ENCODE peak calls at places on chromosomes 4 and X, in eight cellular contexts. One of them, this sample, is unnamed. For H3K4me1, the result is how much of the 10 kb centered on the place peaks cover.

GRCh38 chr4:2905544-2905943 is 57.7 kb downstream of the NOP14 start:
- DNase-seq in fibroblast of lung: no peak
- DNase-seq in hepatocyte: no peak
- DNase-seq in cardiac muscle cell: no peak
- DNase-seq in vagina: no peak
- DNase-seq in GM23248: no peak
- DNase-seq in tibial artery: peak
- DNase-seq in CD8-positive, alpha-beta memory T cell: no peak
- DNase-seq in this sample: no peak

GRCh38 chr4:153919667-153920066 is 130.8 kb upstream of the SFRP2 start:
- DNase-seq in fibroblast of lung: peak
- DNase-seq in CD8-positive, alpha-beta memory T cell: no peak
- DNase-seq in hepatocyte: no peak
- DNase-seq in vagina: no peak
- DNase-seq in cardiac muscle cell: peak
- DNase-seq in GM23248: peak
- DNase-seq in tibial artery: no peak
- DNase-seq in this sample: no peak

GRCh38 chr4:3527101-3527913 is 4.9 kb downstream of the LRPAP1 start:
- DNase-seq in fibroblast of lung: no peak
- DNase-seq in CD8-positive, alpha-beta memory T cell: no peak
- DNase-seq in tibial artery: peak
- DNase-seq in vagina: no peak
- DNase-seq in cardiac muscle cell: no peak
- DNase-seq in hepatocyte: no peak
- DNase-seq in GM23248: no peak
- DNase-seq in this sample: no peak

GRCh38 chr4:186441502-186441901 is 113.9 kb downstream of the MTNR1A start:
- DNase-seq in CD8-positive, alpha-beta memory T cell: no peak
- DNase-seq in fibroblast of lung: no peak
- DNase-seq in hepatocyte: no peak
- DNase-seq in tibial artery: no peak
- DNase-seq in GM23248: no peak
- DNase-seq in vagina: no peak
- DNase-seq in cardiac muscle cell: no peak
- DNase-seq in this sample: no peak

GRCh38 chr4:101753702-101754101 is 36.8 kb upstream of the BANK1 start:
- DNase-seq in CD8-positive, alpha-beta memory T cell: no peak
- DNase-seq in tibial artery: no peak
- DNase-seq in hepatocyte: no peak
- DNase-seq in GM23248: peak
- DNase-seq in fibroblast of lung: no peak
- DNase-seq in cardiac muscle cell: peak
- DNase-seq in vagina: no peak
- DNase-seq in this sample: no peak

GRCh38 chr4:100041646-100042045 is 91.6 kb upstream of the H2AZ1 start:
- DNase-seq in tibial artery: no peak
- DNase-seq in CD8-positive, alpha-beta memory T cell: no peak
- DNase-seq in GM23248: peak
- DNase-seq in hepatocyte: no peak
- DNase-seq in vagina: no peak
- DNase-seq in fibroblast of lung: no peak
- DNase-seq in cardiac muscle cell: no peak
- DNase-seq in this sample: no peak

GRCh38 chr4:114603455-114603854 is 4.8 kb downstream of the UGT8 start:
- DNase-seq in GM23248: no peak
- DNase-seq in cardiac muscle cell: no peak
- DNase-seq in vagina: no peak
- DNase-seq in CD8-positive, alpha-beta memory T cell: no peak
- DNase-seq in hepatocyte: no peak
- DNase-seq in fibroblast of lung: no peak
- DNase-seq in tibial artery: no peak
- DNase-seq in this sample: no peak

GRCh38 chr4:79607979-79608378 is 200.0 kb upstream of the GK2 start:
- DNase-seq in vagina: no peak
- DNase-seq in fibroblast of lung: no peak
- DNase-seq in hepatocyte: no peak
- DNase-seq in tibial artery: no peak
- DNase-seq in cardiac muscle cell: no peak
- DNase-seq in CD8-positive, alpha-beta memory T cell: no peak
- DNase-seq in GM23248: no peak
- DNase-seq in this sample: no peak

GRCh38 chr4:85474818-85475630 is at the start of gene ARHGAP24:
- DNase-seq in tibial artery: peak
- DNase-seq in hepatocyte: peak
- DNase-seq in cardiac muscle cell: peak
- DNase-seq in fibroblast of lung: peak
- DNase-seq in CD8-positive, alpha-beta memory T cell: no peak
- DNase-seq in vagina: peak
- DNase-seq in GM23248: peak
- DNase-seq in this sample: peak

GRCh38 chr4:156295676-156296075 is 342.0 kb upstream of the CTSO start:
- DNase-seq in cardiac muscle cell: no peak
- DNase-seq in vagina: no peak
- DNase-seq in hepatocyte: no peak
- DNase-seq in fibroblast of lung: peak
- DNase-seq in CD8-positive, alpha-beta memory T cell: no peak
- DNase-seq in GM23248: peak
- DNase-seq in tibial artery: no peak
- DNase-seq in this sample: no peak

GRCh38 chrX:40476958-40477357 is 103.8 kb upstream of the ATP6AP2 start:
- DNase-seq in cardiac muscle cell: no peak
- DNase-seq in hepatocyte: no peak
- DNase-seq in fibroblast of lung: no peak
- DNase-seq in vagina: no peak
- DNase-seq in CD8-positive, alpha-beta memory T cell: no peak
- DNase-seq in tibial artery: no peak
- DNase-seq in GM23248: no peak
- DNase-seq in this sample: no peak

GRCh38 chrX:72081605-72082320 is 50.0 kb downstream of the RTL5 start:
- DNase-seq in hepatocyte: no peak
- DNase-seq in tibial artery: no peak
- DNase-seq in GM23248: no peak
- DNase-seq in fibroblast of lung: no peak
- DNase-seq in vagina: no peak
- DNase-seq in cardiac muscle cell: no peak
- DNase-seq in CD8-positive, alpha-beta memory T cell: no peak
- DNase-seq in this sample: no peak

GRCh38 chr4:31272662-31273061 is 552.5 kb downstream of the PCDH7 start:
- DNase-seq in hepatocyte: no peak
- DNase-seq in tibial artery: no peak
- DNase-seq in cardiac muscle cell: no peak
- DNase-seq in vagina: no peak
- DNase-seq in GM23248: no peak
- DNase-seq in CD8-positive, alpha-beta memory T cell: no peak
- DNase-seq in fibroblast of lung: no peak
- DNase-seq in this sample: no peak

GRCh38 chr4:89160806-89161205 is 49.5 kb downstream of the TIGD2 start:
- DNase-seq in fibroblast of lung: no peak
- DNase-seq in hepatocyte: no peak
- DNase-seq in cardiac muscle cell: no peak
- DNase-seq in tibial artery: no peak
- DNase-seq in CD8-positive, alpha-beta memory T cell: no peak
- DNase-seq in vagina: no peak
- DNase-seq in GM23248: no peak
- DNase-seq in this sample: no peak

DNA sequence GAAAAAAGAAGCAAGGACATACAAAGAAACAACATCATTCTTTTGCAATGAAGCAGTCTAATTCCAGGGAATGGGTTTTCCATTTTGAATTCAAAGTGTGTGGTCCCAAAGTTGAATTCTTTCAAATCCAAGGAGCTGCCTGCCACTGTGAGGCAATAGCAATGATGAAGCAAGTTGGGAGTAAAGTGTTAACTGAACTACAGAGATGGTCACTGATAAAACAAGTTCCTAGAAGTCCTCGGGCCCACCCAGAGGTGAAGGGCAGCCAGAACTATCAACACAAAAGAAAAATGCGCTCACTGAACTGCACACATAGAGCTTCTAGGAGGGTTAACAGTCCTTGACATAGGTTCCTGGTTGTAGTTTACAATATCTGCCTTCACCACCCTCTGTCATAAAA is 115.9 kb downstream of the RAB28 start:
- DNase-seq in cardiac muscle cell: peak
- DNase-seq in GM23248: no peak
- DNase-seq in hepatocyte: no peak
- DNase-seq in CD8-positive, alpha-beta memory T cell: no peak
- DNase-seq in vagina: no peak
- DNase-seq in fibroblast of lung: peak
- DNase-seq in tibial artery: no peak
- DNase-seq in this sample: no peak
- H3K4me3 ChIP-seq in cardiac muscle cell: no peak
- H3K4me3 ChIP-seq in GM23248: no peak
- H3K4me3 ChIP-seq in hepatocyte: no peak
- H3K4me3 ChIP-seq in CD8-positive, alpha-beta memory T cell: no peak
- H3K4me3 ChIP-seq in vagina: no peak
- H3K4me3 ChIP-seq in fibroblast of lung: no peak
- H3K4me3 ChIP-seq in tibial artery: no peak
- H3K4me3 ChIP-seq in this sample: no peak

GRCh38 chr4:132792305-132792704 is 356.8 kb upstream of the PCDH10 start:
- DNase-seq in tibial artery: no peak
- DNase-seq in GM23248: no peak
- DNase-seq in fibroblast of lung: no peak
- DNase-seq in CD8-positive, alpha-beta memory T cell: no peak
- DNase-seq in hepatocyte: no peak
- DNase-seq in vagina: no peak
- DNase-seq in cardiac muscle cell: no peak
- DNase-seq in this sample: no peak
- H3K4me1 ChIP-seq in tibial artery: under half
- H3K4me1 ChIP-seq in GM23248: under half
- H3K4me1 ChIP-seq in fibroblast of lung: under half
- H3K4me1 ChIP-seq in CD8-positive, alpha-beta memory T cell: under half
- H3K4me1 ChIP-seq in hepatocyte: under half
- H3K4me1 ChIP-seq in vagina: under half
- H3K4me1 ChIP-seq in cardiac muscle cell: under half
- H3K4me1 ChIP-seq in this sample: under half

GRCh38 chr4:1415681-1415981 is 9.4 kb upstream of the NKX1-1 start:
- DNase-seq in GM23248: no peak
- DNase-seq in fibroblast of lung: no peak
- DNase-seq in cardiac muscle cell: no peak
- DNase-seq in tibial artery: no peak
- DNase-seq in hepatocyte: no peak
- DNase-seq in CD8-positive, alpha-beta memory T cell: no peak
- DNase-seq in vagina: no peak
- DNase-seq in this sample: no peak
- H3K4me3 ChIP-seq in GM23248: no peak
- H3K4me3 ChIP-seq in fibroblast of lung: no peak
- H3K4me3 ChIP-seq in cardiac muscle cell: no peak
- H3K4me3 ChIP-seq in tibial artery: no peak
- H3K4me3 ChIP-seq in hepatocyte: no peak
- H3K4me3 ChIP-seq in CD8-positive, alpha-beta memory T cell: no peak
- H3K4me3 ChIP-seq in vagina: no peak
- H3K4me3 ChIP-seq in this sample: peak

GRCh38 chr4:86972997-86973396 is 38.2 kb downstream of the AFF1 start:
- DNase-seq in CD8-positive, alpha-beta memory T cell: no peak
- DNase-seq in hepatocyte: peak
- DNase-seq in vagina: no peak
- DNase-seq in fibroblast of lung: peak
- DNase-seq in tibial artery: no peak
- DNase-seq in GM23248: no peak
- DNase-seq in cardiac muscle cell: peak
- DNase-seq in this sample: no peak

GRCh38 chr4:86968477-86969015 is 33.7 kb downstream of the AFF1 start:
- DNase-seq in cardiac muscle cell: no peak
- DNase-seq in GM23248: no peak
- DNase-seq in CD8-positive, alpha-beta memory T cell: no peak
- DNase-seq in vagina: no peak
- DNase-seq in tibial artery: no peak
- DNase-seq in fibroblast of lung: no peak
- DNase-seq in hepatocyte: no peak
- DNase-seq in this sample: no peak

GRCh38 chr4:86970447-86971354 is 35.9 kb downstream of the AFF1 start:
- DNase-seq in fibroblast of lung: no peak
- DNase-seq in CD8-positive, alpha-beta memory T cell: no peak
- DNase-seq in hepatocyte: no peak
- DNase-seq in cardiac muscle cell: no peak
- DNase-seq in vagina: no peak
- DNase-seq in GM23248: no peak
- DNase-seq in tibial artery: no peak
- DNase-seq in this sample: no peak

GRCh38 chr4:86973668-86974067 is 38.9 kb downstream of the AFF1 start:
- DNase-seq in vagina: no peak
- DNase-seq in hepatocyte: no peak
- DNase-seq in tibial artery: no peak
- DNase-seq in CD8-positive, alpha-beta memory T cell: no peak
- DNase-seq in fibroblast of lung: no peak
- DNase-seq in cardiac muscle cell: no peak
- DNase-seq in GM23248: no peak
- DNase-seq in this sample: no peak

GRCh38 chr4:86971355-86971683 is 36.5 kb downstream of the AFF1 start:
- DNase-seq in hepatocyte: no peak
- DNase-seq in cardiac muscle cell: no peak
- DNase-seq in fibroblast of lung: no peak
- DNase-seq in tibial artery: no peak
- DNase-seq in vagina: no peak
- DNase-seq in CD8-positive, alpha-beta memory T cell: no peak
- DNase-seq in GM23248: no peak
- DNase-seq in this sample: no peak
- H3K4me1 ChIP-seq in hepatocyte: under half
- H3K4me1 ChIP-seq in cardiac muscle cell: under half
- H3K4me1 ChIP-seq in fibroblast of lung: under half
- H3K4me1 ChIP-seq in tibial artery: under half
- H3K4me1 ChIP-seq in vagina: half or more
- H3K4me1 ChIP-seq in CD8-positive, alpha-beta memory T cell: under half
- H3K4me1 ChIP-seq in GM23248: under half
- H3K4me1 ChIP-seq in this sample: under half

GRCh38 chr4:185144601-185145240 is 1.7 kb downstream of the SLC25A4 start:
- DNase-seq in cardiac muscle cell: no peak
- DNase-seq in tibial artery: no peak
- DNase-seq in hepatocyte: no peak
- DNase-seq in fibroblast of lung: no peak
- DNase-seq in CD8-positive, alpha-beta memory T cell: no peak
- DNase-seq in vagina: no peak
- DNase-seq in GM23248: no peak
- DNase-seq in this sample: peak
- H3K4me3 ChIP-seq in cardiac muscle cell: peak
- H3K4me3 ChIP-seq in tibial artery: peak
- H3K4me3 ChIP-seq in hepatocyte: no peak
- H3K4me3 ChIP-seq in fibroblast of lung: no peak
- H3K4me3 ChIP-seq in CD8-positive, alpha-beta memory T cell: no peak
- H3K4me3 ChIP-seq in vagina: no peak
- H3K4me3 ChIP-seq in GM23248: no peak
- H3K4me3 ChIP-seq in this sample: peak

GRCh38 chr4:77819409-77819835 is 254 bp upstream of the CNOT6L start:
- DNase-seq in fibroblast of lung: no peak
- DNase-seq in hepatocyte: peak
- DNase-seq in GM23248: peak
- DNase-seq in cardiac muscle cell: peak
- DNase-seq in tibial artery: peak
- DNase-seq in vagina: no peak
- DNase-seq in CD8-positive, alpha-beta memory T cell: no peak
- DNase-seq in this sample: peak
- H3K4me1 ChIP-seq in fibroblast of lung: under half
- H3K4me1 ChIP-seq in hepatocyte: under half
- H3K4me1 ChIP-seq in GM23248: under half
- H3K4me1 ChIP-seq in cardiac muscle cell: under half
- H3K4me1 ChIP-seq in tibial artery: under half
- H3K4me1 ChIP-seq in vagina: under half
- H3K4me1 ChIP-seq in CD8-positive, alpha-beta memory T cell: half or more
- H3K4me1 ChIP-seq in this sample: under half